ENCODE peak calls at places on chromosomes 6 and 20, in seven cellular contexts. G, H, D, W, U, O and Z are unnamed samples.

GRCh38 chr20:48440916-48441315 is 386.9 kb downstream of the PREX1 start:
- DNase-seq in G (no peak), H (no peak), D (no peak), W (no peak), U (no peak), O (no peak), Z (no peak)

GRCh38 chr6:5866547-5867051 is 140.1 kb downstream of the NRN1 start:
- DNase-seq in G (no peak), H (peak), D (peak), W (no peak), U (peak), O (peak), Z (peak)

GRCh38 chr20:47727909-47728361 is 57.3 kb downstream of the SULF2 start:
- DNase-seq in G (no peak), H (no peak), D (no peak), W (peak), U (no peak), O (no peak), Z (no peak)

GRCh38 chr6:30507849-30508843 is 18.8 kb downstream of the HLA-E start:
- DNase-seq in G (no peak), H (no peak), D (no peak), W (no peak), U (no peak), O (no peak), Z (no peak)

GRCh38 chr6:20644667-20645370 is 110.6 kb downstream of the CDKAL1 start:
- DNase-seq in G (no peak), H (peak), D (peak), W (no peak), U (no peak), O (no peak), Z (peak)

GRCh38 chr6:37435373-37435772 is 2.4 kb downstream of the CMTR1 start:
- DNase-seq in G (no peak), H (no peak), D (no peak), W (no peak), U (no peak), O (no peak), Z (no peak)

GRCh38 chr6:31776961-31777666 is at the start of gene VWA7:
- DNase-seq in G (peak), H (peak), D (peak), W (no peak), U (peak), O (peak), Z (peak)

GRCh38 chr6:9200712-9201111 is 765.4 kb upstream of the SLC35B3 start:
- DNase-seq in G (no peak), H (no peak), D (no peak), W (no peak), U (no peak), O (no peak), Z (no peak)

GRCh38 chr6:168506460-168506859 is 65.5 kb downstream of the SMOC2 start:
- DNase-seq in G (no peak), H (no peak), D (no peak), W (no peak), U (no peak), O (no peak), Z (no peak)

GRCh38 chr6:53436904-53437303 is 88.2 kb upstream of the ELOVL5 start:
- DNase-seq in G (no peak), H (peak), D (peak), W (no peak), U (no peak), O (peak), Z (peak)

GRCh38 chr6:94721459-94721858 is 855.9 kb upstream of the MANEA start:
- DNase-seq in G (no peak), H (no peak), D (no peak), W (no peak), U (no peak), O (no peak), Z (no peak)

GRCh38 chr6:46323312-46323965 is 152.7 kb upstream of the ENPP5 start:
- DNase-seq in G (no peak), H (peak), D (peak), W (no peak), U (peak), O (peak), Z (peak)

GRCh38 chr20:6765469-6766058 is 1.9 kb upstream of the BMP2 start:
- DNase-seq in G (no peak), H (peak), D (peak), W (no peak), U (peak), O (peak), Z (peak)

GRCh38 chr6:84193140-84193708 is 34.2 kb downstream of the CEP162 start:
- DNase-seq in G (no peak), H (peak), D (peak), W (no peak), U (peak), O (peak), Z (peak)

GRCh38 chr6:36323062-36323461 is 13.6 kb downstream of the BNIP5 start:
- DNase-seq in G (no peak), H (peak), D (no peak), W (no peak), U (peak), O (no peak), Z (peak)

GRCh38 chr20:4091332-4092135 is 76.2 kb upstream of the RNF24 start:
- DNase-seq in G (no peak), H (peak), D (peak), W (peak), U (peak), O (peak), Z (peak)

GRCh38 chr20:20483328-20483727 is 115.4 kb downstream of the INSM1 start:
- DNase-seq in G (no peak), H (no peak), D (no peak), W (no peak), U (no peak), O (no peak), Z (no peak)

GRCh38 chr20:1633535-1633934 is 13.7 kb upstream of the SIRPB1 start:
- DNase-seq in G (no peak), H (peak), D (no peak), W (no peak), U (no peak), O (no peak), Z (no peak)

GRCh38 chr6:170221753-170222400 is 69.0 kb downstream of the DLL1 start:
- DNase-seq in G (no peak), H (no peak), D (no peak), W (no peak), U (no peak), O (no peak), Z (no peak)

GRCh38 chr20:17644451-17644850 is 37.6 kb downstream of the RRBP1 start:
- DNase-seq in G (no peak), H (no peak), D (no peak), W (no peak), U (no peak), O (no peak), Z (no peak)

GRCh38 chr6:127302728-127303675 is 36.3 kb downstream of the RNF146 start:
- DNase-seq in G (peak), H (peak), D (peak), W (peak), U (peak), O (peak), Z (peak)

GRCh38 chr20:49846206-49846807 is 33.7 kb downstream of the SLC9A8 start:
- DNase-seq in G (peak), H (peak), D (peak), W (peak), U (peak), O (peak), Z (peak)

GRCh38 chr6:57207141-57207540 is 15.0 kb downstream of the RAB23 start:
- DNase-seq in G (no peak), H (peak), D (peak), W (no peak), U (peak), O (peak), Z (peak)